ENCODE peak calls at places on chromosomes 13 and 19, in five cellular contexts. L, A, D, Q and N are unnamed samples.

GRCh38 chr19:56270676-56271075 is 1.9 kb upstream of the EDDM13 start:
- DNase-seq in L (no peak), A (no peak), D (no peak), Q (no peak), N (no peak)

GRCh38 chr13:35984776-35985453 is 146.3 kb downstream of the DCLK1 start:
- DNase-seq in L (no peak), A (no peak), D (no peak), Q (no peak), N (no peak)

GRCh38 chr13:106650690-106651205 is 82.8 kb upstream of the ARGLU1 start:
- DNase-seq in L (no peak), A (no peak), D (no peak), Q (no peak), N (no peak)

GRCh38 chr13:32829269-32829668 is 187.0 kb upstream of the KL start:
- DNase-seq in L (no peak), A (no peak), D (no peak), Q (no peak), N (no peak)

GRCh38 chr19:6925801-6926751 is 38.7 kb downstream of the ADGRE1 start:
- DNase-seq in L (no peak), A (no peak), D (no peak), Q (no peak), N (no peak)

GRCh38 chr19:5823579-5824281 is 15.8 kb downstream of the FUT6 start:
- DNase-seq in L (no peak), A (no peak), D (no peak), Q (peak), N (no peak)

GRCh38 chr13:26348966-26349365 is 95.0 kb downstream of the CDK8 start:
- DNase-seq in L (no peak), A (no peak), D (no peak), Q (no peak), N (no peak)

GRCh38 chr13:43085545-43085944 is 62.2 kb downstream of the DNAJC15 start:
- DNase-seq in L (no peak), A (no peak), D (no peak), Q (no peak), N (no peak)

GRCh38 chr19:55212447-55212846 is 3.1 kb upstream of the PTPRH start:
- DNase-seq in L (no peak), A (no peak), D (no peak), Q (peak), N (no peak)

GRCh38 chr13:110420626-110421025 is 113.5 kb downstream of the COL4A2 start:
- DNase-seq in L (no peak), A (no peak), D (no peak), Q (no peak), N (no peak)
- H3K27ac ChIP-seq in L (no peak), A (no peak), D (no peak), Q (no peak), N (no peak)

GRCh38 chr19:47790398-47790814 is 11.9 kb downstream of the SELENOW start:
- DNase-seq in L (peak), A (peak), D (peak), Q (peak), N (peak)
- H3K27ac ChIP-seq in L (no peak), A (no peak), D (no peak), Q (no peak), N (no peak)

GRCh38 chr19:15317392-15318011 is 14.8 kb downstream of the BRD4 start:
- DNase-seq in L (no peak), A (no peak), D (no peak), Q (no peak), N (no peak)
- H3K27ac ChIP-seq in L (no peak), A (no peak), D (no peak), Q (no peak), N (no peak)

GRCh38 chr19:3396881-3397265 is 30.5 kb downstream of the NFIC start:
- DNase-seq in L (no peak), A (no peak), D (no peak), Q (no peak), N (no peak)
- H3K27ac ChIP-seq in L (no peak), A (peak), D (no peak), Q (no peak), N (peak)

GRCh38 chr19:13849277-13849676 is 27.7 kb upstream of the NANOS3 start:
- DNase-seq in L (no peak), A (no peak), D (no peak), Q (peak), N (no peak)
- H3K27ac ChIP-seq in L (no peak), A (peak), D (no peak), Q (peak), N (no peak)

GRCh38 chr19:45477713-45478453 is 10.1 kb downstream of the FOSB start:
- DNase-seq in L (peak), A (no peak), D (no peak), Q (no peak), N (no peak)
- H3K27ac ChIP-seq in L (peak), A (peak), D (peak), Q (peak), N (peak)

GRCh38 chr13:113325779-113326178 is 28.7 kb downstream of the LAMP1 start:
- DNase-seq in L (no peak), A (no peak), D (no peak), Q (no peak), N (no peak)

GRCh38 chr13:113327766-113328391 is 30.8 kb downstream of the LAMP1 start:
- DNase-seq in L (no peak), A (no peak), D (no peak), Q (no peak), N (no peak)

GRCh38 chr13:113329656-113330312 is 32.7 kb downstream of the LAMP1 start:
- DNase-seq in L (no peak), A (no peak), D (no peak), Q (no peak), N (peak)

GRCh38 chr13:113328851-113329250 is 31.8 kb downstream of the LAMP1 start:
- DNase-seq in L (no peak), A (no peak), D (no peak), Q (no peak), N (no peak)

DNA sequence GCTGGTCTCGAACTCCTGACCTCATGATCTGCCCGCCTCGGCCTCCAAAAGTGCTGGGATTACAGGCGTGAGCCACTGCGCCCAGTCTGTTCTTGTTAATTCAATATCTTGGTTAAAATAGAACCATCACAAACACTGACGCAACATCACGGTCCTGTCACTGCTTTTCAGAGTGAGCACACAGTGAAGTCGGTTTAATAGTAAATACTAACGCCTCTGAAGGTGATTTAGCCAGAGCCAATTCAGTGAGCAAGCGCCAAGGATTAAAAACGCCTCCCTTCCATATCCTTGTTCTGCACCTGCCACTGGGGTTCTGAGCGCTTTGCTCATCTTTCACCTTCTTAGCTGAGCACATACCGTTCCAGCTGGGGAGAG is 30.3 kb downstream of the LAMP1 start:
- DNase-seq in L (no peak), A (no peak), D (no peak), Q (no peak), N (no peak)
- H3K27ac ChIP-seq in L (no peak), A (peak), D (no peak), Q (no peak), N (no peak)

DNA sequence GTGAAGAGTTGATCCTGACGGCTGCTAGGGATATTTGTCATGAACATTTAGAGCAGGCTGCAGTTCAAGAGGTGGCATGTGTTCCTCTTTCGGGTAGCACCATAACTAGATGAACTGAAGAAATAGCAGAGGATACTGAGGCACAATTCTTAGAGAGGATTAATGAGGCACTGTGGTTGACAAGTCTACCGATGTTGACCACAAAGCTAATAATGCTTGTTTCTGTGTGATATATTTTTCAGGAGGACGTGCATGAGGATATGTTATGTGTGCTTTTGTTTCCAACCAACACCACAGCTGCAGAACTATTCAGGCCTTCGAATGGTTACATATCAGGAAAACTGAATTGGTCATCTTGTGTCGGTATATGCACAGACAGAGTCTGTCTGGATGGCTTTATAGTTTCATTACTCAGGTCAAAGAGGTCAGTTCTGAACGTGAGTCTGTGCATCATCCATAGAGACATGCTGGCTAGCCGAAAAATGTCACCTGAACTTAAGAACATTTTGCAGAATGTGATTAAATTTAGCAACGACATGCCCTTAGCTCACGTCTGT is 210.1 kb upstream of the IRS2 start:
- DNase-seq in L (no peak), A (no peak), D (no peak), Q (no peak), N (no peak)
- H3K27ac ChIP-seq in L (no peak), A (no peak), D (no peak), Q (no peak), N (no peak)

GRCh38 chr19:36183455-36183741 is 31.1 kb downstream of the ZNF565 start:
- DNase-seq in L (no peak), A (peak), D (no peak), Q (no peak), N (no peak)

GRCh38 chr19:36182612-36183454 is 30.6 kb upstream of the COX7A1 start:
- DNase-seq in L (no peak), A (no peak), D (no peak), Q (no peak), N (no peak)
- H3K27ac ChIP-seq in L (no peak), A (no peak), D (no peak), Q (no peak), N (no peak)

DNA sequence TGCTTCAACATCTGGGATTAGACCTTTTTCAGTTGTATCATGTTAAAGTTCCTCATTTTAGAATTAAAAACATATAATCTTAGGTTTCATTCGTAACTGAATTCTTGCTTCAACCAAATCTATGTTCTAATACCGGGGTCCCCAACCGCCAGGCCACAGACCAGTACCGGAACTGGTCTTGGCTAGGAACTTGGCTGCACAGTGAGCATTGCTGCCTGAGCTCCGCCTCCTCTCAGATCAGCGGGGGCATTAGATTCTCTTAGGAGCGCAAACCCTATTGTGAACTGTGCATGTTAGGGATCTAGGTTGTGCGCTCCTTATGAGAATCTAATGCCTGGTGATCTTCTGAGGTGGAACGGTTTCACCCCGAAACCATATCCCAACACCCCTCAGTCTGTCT is 19.2 kb downstream of the ITM2B start:
- DNase-seq in L (no peak), A (no peak), D (no peak), Q (no peak), N (no peak)
- H3K27ac ChIP-seq in L (no peak), A (no peak), D (no peak), Q (no peak), N (no peak)